ENCODE peak calls at places on chromosome 14, in six cellular contexts. Y is HCT116, M is HepG2, S is H1, R is SK-N-SH, Z is GM12878. E is an unnamed sample.

GRCh38 chr14:89542768-89543419 is 125.9 kb upstream of the FOXN3 start:
- DNase-seq in Y (no peak), M (no peak), S (no peak), R (no peak), Z (no peak), E (no peak)

GRCh38 chr14:90556050-90556477 is 159.2 kb downstream of the CALM1 start:
- DNase-seq in Y (no peak), M (peak; percentile 29), S (no peak), R (peak; percentile 64), Z (no peak), E (peak; percentile 79)

GRCh38 chr14:77133718-77134338 is 7.8 kb downstream of the ZDHHC22 start:
- DNase-seq in Y (no peak), M (peak; percentile 58), S (peak; percentile 80), R (no peak), Z (no peak), E (peak; percentile 97)

GRCh38 chr14:38079886-38080285 is 127.8 kb upstream of the SSTR1 start:
- DNase-seq in Y (no peak), M (no peak), S (no peak), R (no peak), Z (no peak), E (no peak)

GRCh38 chr14:32201816-32202467 is at the start of gene RNU6-7:
- DNase-seq in Y (no peak), M (peak; percentile 61), S (no peak), R (peak; percentile 33), Z (no peak), E (no peak)

GRCh38 chr14:90656986-90657385 is 159.2 kb downstream of the TTC7B start:
- DNase-seq in Y (no peak), M (no peak), S (no peak), R (no peak), Z (no peak), E (no peak)

GRCh38 chr14:70811065-70811464 is 1.8 kb upstream of the MAP3K9 start:
- DNase-seq in Y (no peak), M (no peak), S (no peak), R (no peak), Z (no peak), E (no peak)

GRCh38 chr14:91321131-91321530 is 76.6 kb upstream of the GPR68 start:
- DNase-seq in Y (no peak), M (no peak), S (no peak), R (no peak), Z (no peak), E (no peak)

GRCh38 chr14:67532998-67533753 is at the start of gene PLEKHH1:
- DNase-seq in Y (peak; percentile 47), M (peak; percentile 49), S (peak; percentile 63), R (peak; percentile 91), Z (no peak), E (peak; percentile 93)

GRCh38 chr14:89845346-89845745 is 109.2 kb downstream of the EFCAB11 start:
- DNase-seq in Y (no peak), M (no peak), S (no peak), R (no peak), Z (no peak), E (no peak)

GRCh38 chr14:92121207-92121669 is 268 bp downstream of the NDUFB1 start:
- DNase-seq in Y (no peak), M (peak; percentile 4), S (no peak), R (no peak), Z (no peak), E (no peak)

GRCh38 chr14:99183716-99184115 is 88.3 kb downstream of the BCL11B start:
- DNase-seq in Y (no peak), M (no peak), S (no peak), R (no peak), Z (no peak), E (no peak)

GRCh38 chr14:34000396-34000795 is 49.5 kb upstream of the EGLN3 start:
- DNase-seq in Y (no peak), M (no peak), S (no peak), R (no peak), Z (no peak), E (no peak)

GRCh38 chr14:106185837-106186233 is 659.5 kb downstream of the TMEM121 start:
- DNase-seq in Y (no peak), M (no peak), S (no peak), R (no peak), Z (no peak), E (no peak)

GRCh38 chr14:68012861-68013260 is 193.3 kb downstream of the RAD51B start:
- DNase-seq in Y (no peak), M (no peak), S (no peak), R (no peak), Z (no peak), E (no peak)

GRCh38 chr14:89303452-89304435 is 113.3 kb downstream of the FOXN3 start:
- DNase-seq in Y (no peak), M (peak; percentile 12), S (no peak), R (no peak), Z (peak; percentile 76), E (no peak)

GRCh38 chr14:70442750-70443149 is 9.2 kb upstream of the ADAM21 start:
- DNase-seq in Y (peak; percentile 10), M (no peak), S (no peak), R (no peak), Z (no peak), E (no peak)

GRCh38 chr14:57657487-57657886 is 163.8 kb upstream of the CCDC198 start:
- DNase-seq in Y (no peak), M (no peak), S (no peak), R (no peak), Z (no peak), E (no peak)

GRCh38 chr14:88026890-88027289 is 22.0 kb downstream of the GPR65 start:
- DNase-seq in Y (no peak), M (no peak), S (no peak), R (no peak), Z (no peak), E (no peak)

GRCh38 chr14:88030892-88031291 is 26.0 kb downstream of the GPR65 start:
- DNase-seq in Y (no peak), M (no peak), S (no peak), R (no peak), Z (no peak), E (no peak)

GRCh38 chr14:88032373-88032772 is 27.4 kb downstream of the GPR65 start:
- DNase-seq in Y (no peak), M (no peak), S (no peak), R (no peak), Z (no peak), E (no peak)

GRCh38 chr14:88030079-88030478 is 25.1 kb downstream of the GPR65 start:
- DNase-seq in Y (no peak), M (no peak), S (no peak), R (no peak), Z (no peak), E (no peak)

DNA sequence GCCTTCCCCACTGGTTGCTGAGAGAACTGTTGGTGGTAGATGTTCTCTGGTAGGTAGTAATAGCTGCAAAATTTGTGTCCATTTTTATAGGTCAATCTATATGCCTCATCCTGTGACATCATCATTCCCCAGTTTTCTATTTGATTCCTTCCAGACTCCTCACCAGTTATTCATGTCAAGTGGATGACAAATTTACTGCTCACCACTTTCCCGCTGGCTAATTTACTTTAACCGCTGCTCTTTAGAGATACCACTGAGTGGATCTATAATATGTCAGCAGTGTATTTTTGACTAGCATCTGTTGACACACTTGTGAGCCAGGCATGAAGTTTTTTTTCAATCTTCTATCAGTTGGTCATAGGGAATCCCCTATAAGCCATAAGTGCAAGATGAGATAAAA is 24.6 kb downstream of the GPR65 start:
- DNase-seq in Y (no peak), M (no peak), S (no peak), R (no peak), Z (no peak), E (no peak)
- TF ChIP-seq JUND in Y (no peak), M (no peak), S (no peak), R (no peak), Z (no peak), E (no peak)

GRCh38 chr14:100423421-100424010 is 100.4 kb downstream of the SLC25A47 start:
- DNase-seq in Y (no peak), M (no peak), S (no peak), R (peak; percentile 77), Z (no peak), E (no peak)

GRCh38 chr14:100421756-100422470 is 98.8 kb downstream of the SLC25A47 start:
- DNase-seq in Y (no peak), M (no peak), S (no peak), R (peak; percentile 53), Z (no peak), E (no peak)

GRCh38 chr14:100424504-100425453 is 101.6 kb downstream of the SLC25A47 start:
- DNase-seq in Y (no peak), M (no peak), S (no peak), R (no peak), Z (no peak), E (no peak)

GRCh38 chr14:100425454-100425814 is 102.3 kb downstream of the SLC25A47 start:
- DNase-seq in Y (no peak), M (no peak), S (no peak), R (no peak), Z (no peak), E (no peak)

GRCh38 chr14:100422556-100423420 is 99.6 kb downstream of the SLC25A47 start:
- DNase-seq in Y (no peak), M (no peak), S (no peak), R (no peak), Z (no peak), E (no peak)
- TF ChIP-seq JUND in Y (no peak), M (no peak), S (no peak), R (peak; percentile 61), Z (no peak), E (no peak)

DNA sequence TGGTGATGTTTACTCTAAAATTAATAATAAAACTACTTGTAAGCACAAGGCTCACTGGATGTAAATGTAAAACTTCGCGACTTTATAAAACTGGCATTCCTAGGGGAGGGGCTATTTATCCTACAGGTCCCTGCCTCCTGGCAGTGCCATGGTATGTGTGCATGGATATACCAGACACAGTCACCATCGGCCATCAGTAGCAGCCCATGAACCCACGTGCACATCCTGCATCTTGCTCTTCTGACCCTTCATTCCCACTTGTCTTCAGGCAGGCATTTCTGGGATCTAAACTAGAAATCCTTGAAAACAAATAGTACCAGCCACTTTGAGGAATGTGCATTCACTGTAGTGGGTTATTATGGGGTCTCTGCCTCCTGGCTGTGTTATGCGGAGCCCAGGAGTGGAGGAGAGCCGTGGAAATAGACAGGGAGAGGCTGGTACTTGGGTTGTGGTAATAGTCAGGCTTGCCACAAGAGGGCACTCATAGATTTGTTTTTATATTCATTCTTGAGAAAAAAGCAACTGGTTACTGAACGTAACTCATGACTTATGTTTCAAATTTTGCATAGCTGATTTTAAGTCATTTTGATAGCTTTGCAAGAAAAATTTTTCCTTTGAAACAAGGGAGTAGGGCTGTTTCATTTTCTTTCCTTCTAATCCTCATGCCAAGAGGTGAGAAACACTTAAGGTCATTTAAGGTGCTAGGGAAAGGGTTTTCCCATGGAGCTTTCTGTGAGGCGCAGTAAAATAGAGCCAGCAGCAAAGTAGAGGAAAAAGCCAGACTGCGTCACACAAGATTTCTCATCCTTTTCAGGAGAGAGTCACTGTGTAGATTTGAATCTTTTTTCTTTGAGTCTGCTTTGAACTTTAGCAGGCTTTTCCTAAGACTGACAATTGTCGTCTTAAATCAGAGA is 17.4 kb upstream of the GALNT16 start:
- DNase-seq in Y (peak; percentile 39), M (peak; percentile 60), S (no peak), R (peak; percentile 83), Z (peak; percentile 13), E (peak; percentile 80)
- TF ChIP-seq JUND in Y (no peak), M (no peak), S (no peak), R (no peak), Z (no peak), E (no peak)

DNA sequence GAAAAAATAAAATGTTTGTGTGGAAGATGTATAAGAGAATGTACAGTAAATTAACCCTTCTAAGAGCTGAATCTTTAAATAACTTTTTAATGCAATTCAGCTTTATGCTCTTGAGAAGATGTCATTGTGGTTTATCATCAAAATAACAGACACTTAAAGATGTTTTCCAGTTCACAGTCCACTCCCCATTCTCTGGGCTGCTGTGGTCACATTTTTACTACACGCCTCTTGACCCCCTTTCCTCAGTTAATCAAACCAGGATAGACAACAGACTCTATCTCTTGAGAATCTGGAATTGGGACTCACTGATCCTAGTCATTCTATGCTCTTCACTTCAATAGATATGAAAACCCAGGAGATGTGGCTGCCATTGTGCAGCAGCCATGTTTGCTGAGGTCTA is 24.7 kb upstream of the OR6J1 start:
- DNase-seq in Y (no peak), M (no peak), S (no peak), R (no peak), Z (no peak), E (no peak)
- TF ChIP-seq JUND in Y (no peak), M (no peak), S (no peak), R (no peak), Z (no peak), E (no peak)